ENCODE peak calls at places on chromosomes 2 and 18, in four cellular contexts. H, S, M and E are unnamed samples.

GRCh38 chr2:199468561-199469513 is 11.1 kb upstream of the SATB2 start:
- DNase-seq in H (peak; percentile 28), M (no peak), S (no peak), E (no peak)

GRCh38 chr2:53403836-53404413 is 363.7 kb upstream of the CHAC2 start:
- DNase-seq in H (no peak), S (no peak), M (no peak), E (no peak)

GRCh38 chr2:96907405-96908041 is 37.6 kb upstream of the SEMA4C start:
- DNase-seq in M (peak; percentile 12), S (no peak), H (no peak), E (no peak)

GRCh38 chr2:226446406-226447001 is 353.1 kb downstream of the IRS1 start:
- DNase-seq in H (no peak), S (no peak), M (no peak), E (no peak)

GRCh38 chr2:199932312-199932855 is 21.3 kb downstream of the C2orf69 start:
- DNase-seq in M (no peak), S (no peak), H (no peak), E (no peak)

GRCh38 chr2:94874277-94874997 is 3.2 kb downstream of the TEKT4 start:
- DNase-seq in M (peak; percentile 74), H (peak; percentile 51), S (peak; percentile 28), E (peak; percentile 88)

GRCh38 chr2:45452866-45453265 is 158.2 kb downstream of the SRBD1 start:
- DNase-seq in S (no peak), M (no peak), H (no peak), E (no peak)

GRCh38 chr2:218878941-218879761 is 1.5 kb upstream of the WNT10A start:
- DNase-seq in H (peak; percentile 93), M (peak; percentile 79), S (peak; percentile 40), E (peak; percentile 87)

GRCh38 chr2:119263025-119263424 is 39.4 kb downstream of the STEAP3 start:
- DNase-seq in S (no peak), M (no peak), H (no peak), E (no peak)

GRCh38 chr2:231708773-231709635 is 679 bp downstream of the PTMA start:
- DNase-seq in M (peak; percentile 73), S (peak; percentile 72), H (no peak), E (no peak)

GRCh38 chr18:11986061-11986460 is 4.8 kb downstream of the IMPA2 start:
- DNase-seq in H (no peak), M (no peak), S (no peak), E (no peak)

GRCh38 chr2:24245986-24246779 is 71.3 kb downstream of the FAM228A start:
- DNase-seq in M (no peak), H (no peak), S (no peak), E (no peak)

GRCh38 chr2:101790856-101791255 is 93.3 kb downstream of the MAP4K4 start:
- DNase-seq in M (peak; percentile 53), S (no peak), H (no peak), E (no peak)

GRCh38 chr2:176527141-176527901 is 258.1 kb downstream of the MTX2 start:
- DNase-seq in S (no peak), M (peak; percentile 10), H (no peak), E (no peak)

GRCh38 chr2:70513751-70514150 is 39.9 kb downstream of the TGFA start:
- DNase-seq in H (peak; percentile 68), M (peak; percentile 71), S (peak; percentile 35), E (no peak)

GRCh38 chr2:215931256-215931903 is 82.0 kb downstream of the MREG start:
- DNase-seq in S (peak; percentile 43), H (peak; percentile 67), M (peak; percentile 55), E (peak; percentile 68)

GRCh38 chr2:97995026-97995733 is 568 bp downstream of the TMEM131 start:
- DNase-seq in S (no peak), M (peak; percentile 76), H (peak; percentile 34), E (peak; percentile 78)

GRCh38 chr2:201984333-201984732 is 49.3 kb upstream of the FZD7 start:
- DNase-seq in M (no peak), H (no peak), S (no peak), E (no peak)

GRCh38 chr2:224774735-224775134 is 58.6 kb upstream of the CCDC195 start:
- DNase-seq in M (no peak), S (no peak), H (no peak), E (no peak)

GRCh38 chr2:6771539-6772365 is 94.0 kb downstream of the CMPK2 start:
- DNase-seq in S (no peak), M (no peak), H (peak; percentile 67), E (no peak)

GRCh38 chr18:49968649-49969309 is 155.4 kb upstream of the ACAA2 start:
- DNase-seq in M (no peak), H (no peak), S (no peak), E (no peak)

GRCh38 chr2:203909946-203910476 is 26.6 kb upstream of the ICOS start:
- DNase-seq in S (no peak), M (no peak), H (no peak), E (no peak)

GRCh38 chr2:60544980-60545560 is 8.4 kb downstream of the BCL11A start:
- DNase-seq in H (no peak), M (no peak), S (no peak), E (no peak)

GRCh38 chr2:200089756-200090109 is 134.4 kb downstream of the MAIP1 start:
- DNase-seq in H (no peak), S (no peak), M (no peak), E (no peak)

GRCh38 chr18:37282386-37283037 is 283.1 kb downstream of the CELF4 start:
- DNase-seq in H (peak; percentile 16), M (peak; percentile 57), S (no peak), E (peak; percentile 62)